ENCODE peak calls at places on chromosomes 16 and 17, in nine cellular contexts. One of them, this sample, is unnamed.
A peak's percentile ranks its signal among the peaks of the same experiment; 100 is the strongest.

GRCh38 chr17:21015564-21015963 is 27.2 kb downstream of the USP22 start:
- DNase-seq in OCI-LY7: no peak
- DNase-seq in H54: no peak
- DNase-seq in HuH-7: no peak
- DNase-seq in NCI-H1092: no peak
- DNase-seq in activated T-cell treated with anti-CD3 and anti-CD28 coated beads, Interleukin-2, amount 50 U/mL, for 24 hours: no peak
- DNase-seq in HAP-1: no peak
- DNase-seq in glutamatergic neuron: no peak
- DNase-seq in omental fat pad: no peak
- DNase-seq in this sample: no peak

GRCh38 chr16:88649924-88650748 is 717 bp downstream of the CYBA start:
- DNase-seq in activated T-cell treated with anti-CD3 and anti-CD28 coated beads, Interleukin-2, amount 50 U/mL, for 24 hours: peak; percentile 74
- DNase-seq in omental fat pad: no peak
- DNase-seq in glutamatergic neuron: no peak
- DNase-seq in HuH-7: peak; percentile 75
- DNase-seq in H54: no peak
- DNase-seq in OCI-LY7: peak; percentile 54
- DNase-seq in HAP-1: no peak
- DNase-seq in NCI-H1092: no peak
- DNase-seq in this sample: peak; percentile 57

GRCh38 chr17:28725660-28726395 is at the start of gene TLCD1:
- DNase-seq in activated T-cell treated with anti-CD3 and anti-CD28 coated beads, Interleukin-2, amount 50 U/mL, for 24 hours: peak; percentile 84
- DNase-seq in H54: peak; percentile 83
- DNase-seq in glutamatergic neuron: peak; percentile 75
- DNase-seq in omental fat pad: no peak
- DNase-seq in HuH-7: peak; percentile 84
- DNase-seq in OCI-LY7: peak; percentile 52
- DNase-seq in NCI-H1092: peak; percentile 70
- DNase-seq in HAP-1: peak; percentile 84
- DNase-seq in this sample: peak; percentile 73

GRCh38 chr16:15971435-15971805 is 22.0 kb downstream of the ABCC1 start:
- DNase-seq in NCI-H1092: no peak
- DNase-seq in HuH-7: no peak
- DNase-seq in glutamatergic neuron: no peak
- DNase-seq in OCI-LY7: no peak
- DNase-seq in H54: no peak
- DNase-seq in omental fat pad: no peak
- DNase-seq in activated T-cell treated with anti-CD3 and anti-CD28 coated beads, Interleukin-2, amount 50 U/mL, for 24 hours: no peak
- DNase-seq in HAP-1: no peak
- DNase-seq in this sample: no peak

GRCh38 chr16:50814541-50814940 is 72.7 kb downstream of the CYLD start:
- DNase-seq in H54: no peak
- DNase-seq in NCI-H1092: no peak
- DNase-seq in HuH-7: no peak
- DNase-seq in omental fat pad: no peak
- DNase-seq in activated T-cell treated with anti-CD3 and anti-CD28 coated beads, Interleukin-2, amount 50 U/mL, for 24 hours: no peak
- DNase-seq in OCI-LY7: no peak
- DNase-seq in HAP-1: no peak
- DNase-seq in glutamatergic neuron: no peak
- DNase-seq in this sample: no peak

GRCh38 chr17:38710985-38711384 is 5.9 kb downstream of the MLLT6 start:
- DNase-seq in OCI-LY7: no peak
- DNase-seq in HAP-1: no peak
- DNase-seq in H54: no peak
- DNase-seq in NCI-H1092: no peak
- DNase-seq in HuH-7: no peak
- DNase-seq in omental fat pad: no peak
- DNase-seq in glutamatergic neuron: no peak
- DNase-seq in activated T-cell treated with anti-CD3 and anti-CD28 coated beads, Interleukin-2, amount 50 U/mL, for 24 hours: no peak
- DNase-seq in this sample: no peak

GRCh38 chr16:11793840-11794239 is 3.2 kb downstream of the ZC3H7A start:
- DNase-seq in omental fat pad: no peak
- DNase-seq in NCI-H1092: no peak
- DNase-seq in glutamatergic neuron: no peak
- DNase-seq in HuH-7: no peak
- DNase-seq in HAP-1: no peak
- DNase-seq in H54: no peak
- DNase-seq in OCI-LY7: no peak
- DNase-seq in activated T-cell treated with anti-CD3 and anti-CD28 coated beads, Interleukin-2, amount 50 U/mL, for 24 hours: peak; percentile 29
- DNase-seq in this sample: peak; percentile 28

GRCh38 chr16:84357191-84357651 is 11.1 kb upstream of the ATP2C2 start:
- DNase-seq in HAP-1: no peak
- DNase-seq in NCI-H1092: peak; percentile 41
- DNase-seq in glutamatergic neuron: no peak
- DNase-seq in activated T-cell treated with anti-CD3 and anti-CD28 coated beads, Interleukin-2, amount 50 U/mL, for 24 hours: no peak
- DNase-seq in OCI-LY7: no peak
- DNase-seq in HuH-7: no peak
- DNase-seq in omental fat pad: no peak
- DNase-seq in H54: peak; percentile 83
- DNase-seq in this sample: no peak

GRCh38 chr17:3750926-3751325 is 27.2 kb downstream of the HASPIN start:
- DNase-seq in HuH-7: no peak
- DNase-seq in glutamatergic neuron: no peak
- DNase-seq in H54: no peak
- DNase-seq in activated T-cell treated with anti-CD3 and anti-CD28 coated beads, Interleukin-2, amount 50 U/mL, for 24 hours: peak; percentile 62
- DNase-seq in omental fat pad: no peak
- DNase-seq in OCI-LY7: no peak
- DNase-seq in NCI-H1092: no peak
- DNase-seq in HAP-1: no peak
- DNase-seq in this sample: no peak

GRCh38 chr16:4698321-4699029 is 5.1 kb downstream of the NUDT16L1 start:
- DNase-seq in omental fat pad: no peak
- DNase-seq in NCI-H1092: no peak
- DNase-seq in H54: no peak
- DNase-seq in glutamatergic neuron: no peak
- DNase-seq in OCI-LY7: no peak
- DNase-seq in activated T-cell treated with anti-CD3 and anti-CD28 coated beads, Interleukin-2, amount 50 U/mL, for 24 hours: no peak
- DNase-seq in HAP-1: no peak
- DNase-seq in HuH-7: no peak
- DNase-seq in this sample: peak; percentile 11

GRCh38 chr17:27241346-27241946 is 52.5 kb upstream of the WSB1 start:
- DNase-seq in activated T-cell treated with anti-CD3 and anti-CD28 coated beads, Interleukin-2, amount 50 U/mL, for 24 hours: no peak
- DNase-seq in HAP-1: no peak
- DNase-seq in H54: peak; percentile 30
- DNase-seq in omental fat pad: no peak
- DNase-seq in HuH-7: no peak
- DNase-seq in NCI-H1092: no peak
- DNase-seq in glutamatergic neuron: no peak
- DNase-seq in OCI-LY7: no peak
- DNase-seq in this sample: no peak

GRCh38 chr17:48457080-48457836 is 27.2 kb upstream of the SKAP1 start:
- DNase-seq in H54: no peak
- DNase-seq in glutamatergic neuron: peak; percentile 73
- DNase-seq in OCI-LY7: peak; percentile 88
- DNase-seq in omental fat pad: peak; percentile 30
- DNase-seq in NCI-H1092: peak; percentile 38
- DNase-seq in HuH-7: peak; percentile 56
- DNase-seq in activated T-cell treated with anti-CD3 and anti-CD28 coated beads, Interleukin-2, amount 50 U/mL, for 24 hours: peak; percentile 81
- DNase-seq in HAP-1: peak; percentile 44
- DNase-seq in this sample: peak; percentile 52

GRCh38 chr17:18257747-18258355 is 687 bp downstream of the FLII start:
- DNase-seq in OCI-LY7: peak; percentile 58
- DNase-seq in H54: peak; percentile 100
- DNase-seq in HAP-1: no peak
- DNase-seq in activated T-cell treated with anti-CD3 and anti-CD28 coated beads, Interleukin-2, amount 50 U/mL, for 24 hours: peak; percentile 69
- DNase-seq in NCI-H1092: no peak
- DNase-seq in glutamatergic neuron: peak; percentile 78
- DNase-seq in HuH-7: peak; percentile 70
- DNase-seq in omental fat pad: peak; percentile 52
- DNase-seq in this sample: peak; percentile 41

GRCh38 chr16:69566437-69567030 is 768 bp downstream of the NFAT5 start:
- DNase-seq in HAP-1: no peak
- DNase-seq in glutamatergic neuron: no peak
- DNase-seq in omental fat pad: no peak
- DNase-seq in activated T-cell treated with anti-CD3 and anti-CD28 coated beads, Interleukin-2, amount 50 U/mL, for 24 hours: no peak
- DNase-seq in H54: peak; percentile 44
- DNase-seq in OCI-LY7: peak; percentile 64
- DNase-seq in NCI-H1092: no peak
- DNase-seq in HuH-7: peak; percentile 59
- DNase-seq in this sample: peak; percentile 46

GRCh38 chr16:59973966-59974365 is 1239.8 kb upstream of the GOT2 start:
- DNase-seq in glutamatergic neuron: no peak
- DNase-seq in HAP-1: no peak
- DNase-seq in HuH-7: no peak
- DNase-seq in H54: no peak
- DNase-seq in OCI-LY7: no peak
- DNase-seq in activated T-cell treated with anti-CD3 and anti-CD28 coated beads, Interleukin-2, amount 50 U/mL, for 24 hours: no peak
- DNase-seq in omental fat pad: no peak
- DNase-seq in NCI-H1092: no peak
- DNase-seq in this sample: no peak

GRCh38 chr16:50263940-50264929 is 2.1 kb upstream of the ADCY7 start:
- DNase-seq in HuH-7: no peak
- DNase-seq in activated T-cell treated with anti-CD3 and anti-CD28 coated beads, Interleukin-2, amount 50 U/mL, for 24 hours: no peak
- DNase-seq in NCI-H1092: no peak
- DNase-seq in OCI-LY7: no peak
- DNase-seq in omental fat pad: no peak
- DNase-seq in HAP-1: no peak
- DNase-seq in H54: no peak
- DNase-seq in glutamatergic neuron: no peak
- DNase-seq in this sample: no peak

This sample was measured in BE2C.